ENCODE peak calls at places on chromosomes 13 and 19, in seven cellular contexts. N is A549; G is CD8-positive, alpha-beta T cell; L is IMR-90; D is left lung; A is lower lobe of right lung; F is upper lobe of right lung. M is an unnamed sample.
A peak's percentile ranks its signal among the peaks of the same experiment; 100 is the strongest.

GRCh38 chr13:63351081-63351480 is 1935.4 kb upstream of the PCDH20 start:
- ATAC-seq in N (no peak), D (no peak), G (no peak), L (no peak), A (no peak), F (no peak), M (no peak)

GRCh38 chr19:17554968-17555479 is 425 bp upstream of the COLGALT1 start:
- ATAC-seq in G (no peak), A (no peak), D (no peak), L (no peak), F (no peak), N (no peak), M (no peak)

GRCh38 chr13:22061806-22062391 is 391.0 kb downstream of the FGF9 start:
- ATAC-seq in A (no peak), D (no peak), L (no peak), G (peak; percentile 53), F (no peak), N (no peak), M (no peak)

GRCh38 chr19:50222691-50223438 is 19.4 kb downstream of the MYH14 start:
- ATAC-seq in D (peak; percentile 30), L (no peak), N (no peak), G (no peak), F (peak; percentile 34), A (peak; percentile 24), M (no peak)

GRCh38 chr19:3708207-3708931 is at the start of gene TJP3:
- ATAC-seq in G (no peak), L (no peak), F (peak; percentile 81), A (peak; percentile 81), D (peak; percentile 80), N (peak; percentile 14), M (no peak)

GRCh38 chr19:11881151-11881800 is 6.3 kb upstream of the ZNF69 start:
- ATAC-seq in A (peak; percentile 89), N (no peak), F (peak; percentile 94), D (peak; percentile 95), L (peak; percentile 87), G (peak; percentile 62), M (no peak)

GRCh38 chr13:36870050-36870692 is 49.9 kb downstream of the SMAD9 start:
- ATAC-seq in F (peak; percentile 39), A (peak; percentile 7), L (no peak), D (peak; percentile 33), N (no peak), G (no peak), M (no peak)

GRCh38 chr13:41411536-41411935 is 45.8 kb upstream of the RGCC start:
- ATAC-seq in L (peak; percentile 98), D (peak; percentile 86), F (peak; percentile 76), A (peak; percentile 72), N (peak; percentile 68), G (no peak), M (no peak)

GRCh38 chr13:48112896-48113525 is 18.1 kb upstream of the MED4 start:
- ATAC-seq in L (peak; percentile 57), G (no peak), N (no peak), D (no peak), F (no peak), A (no peak), M (no peak)

GRCh38 chr19:3638208-3639193 is 11.9 kb upstream of the CACTIN start:
- ATAC-seq in A (no peak), L (no peak), N (no peak), D (no peak), F (no peak), G (no peak), M (no peak)

GRCh38 chr19:18090545-18091216 is 3.9 kb upstream of the IL12RB1 start:
- ATAC-seq in A (no peak), L (peak; percentile 12), G (no peak), F (peak; percentile 15), D (peak; percentile 15), N (no peak), M (no peak)

GRCh38 chr13:60584976-60585375 is 188.0 kb downstream of the TDRD3 start:
- ATAC-seq in G (no peak), D (peak; percentile 52), A (no peak), N (no peak), L (peak; percentile 61), F (no peak), M (peak; percentile 37)

GRCh38 chr13:48746816-48747215 is 93.1 kb downstream of the CYSLTR2 start:
- ATAC-seq in N (no peak), D (no peak), F (no peak), L (no peak), A (no peak), G (no peak), M (no peak)

GRCh38 chr19:3365447-3366103 is 808 bp upstream of the NFIC start:
- ATAC-seq in G (no peak), L (peak; percentile 45), D (peak; percentile 61), A (peak; percentile 56), N (peak; percentile 59), F (peak; percentile 53), M (peak; percentile 74)

GRCh38 chr19:37505958-37506386 is 767 bp upstream of the ZNF793 start:
- ATAC-seq in D (peak; percentile 21), N (no peak), F (peak; percentile 8), A (peak; percentile 39), L (peak; percentile 4), G (no peak), M (peak; percentile 6)

GRCh38 chr19:15173746-15174404 is 26.9 kb downstream of the NOTCH3 start:
- ATAC-seq in D (no peak), F (no peak), L (no peak), G (no peak), N (peak; percentile 30), A (no peak), M (no peak)

DNA sequence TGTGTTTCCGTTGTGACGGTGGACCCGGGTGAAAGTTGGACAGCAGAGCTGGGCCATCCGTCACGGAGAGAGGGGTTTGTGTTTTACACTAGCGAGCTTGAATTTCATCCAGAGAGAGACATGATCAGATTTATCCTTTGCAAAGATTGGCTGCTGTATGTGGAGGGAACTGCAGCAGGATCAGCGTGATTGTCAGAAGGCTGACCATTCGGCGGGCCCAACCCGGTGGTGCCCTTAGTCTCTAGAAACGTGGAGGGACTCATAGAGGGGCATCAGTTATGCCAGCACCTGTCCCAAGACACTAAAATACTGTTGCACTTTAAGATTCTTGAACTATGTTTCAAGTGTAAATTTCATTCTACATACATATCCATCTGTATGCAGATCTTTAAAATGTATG is 6.9 kb downstream of the FAM124A start:
- ATAC-seq in G (no peak), F (no peak), L (no peak), D (no peak), A (no peak), N (no peak), M (no peak)
- H3K4me3 ChIP-seq in G (no peak overlapping the region), F (no peak overlapping the region), L (no peak overlapping the region), D (no peak overlapping the region), A (no peak overlapping the region), N (no peak overlapping the region), M (no peak overlapping the region)

GRCh38 chr19:13053238-13053637 is 49.4 kb downstream of the LYL1 start:
- ATAC-seq in F (no peak), N (no peak), G (no peak), A (no peak), D (no peak), L (no peak), M (no peak)

GRCh38 chr19:13052447-13053232 is 50.0 kb downstream of the LYL1 start:
- ATAC-seq in D (no peak), N (peak; percentile 11), F (no peak), A (no peak), G (no peak), L (no peak), M (no peak)

GRCh38 chr19:13054605-13055212 is 47.9 kb downstream of the LYL1 start:
- ATAC-seq in L (peak; percentile 1), F (no peak), D (peak; percentile 0), A (no peak), N (no peak), G (no peak), M (peak; percentile 26)

GRCh38 chr19:13055213-13056051 is 47.2 kb downstream of the LYL1 start:
- ATAC-seq in G (no peak), L (peak; percentile 59), D (peak; percentile 58), N (no peak), F (peak; percentile 44), A (peak; percentile 64), M (peak; percentile 70)

DNA sequence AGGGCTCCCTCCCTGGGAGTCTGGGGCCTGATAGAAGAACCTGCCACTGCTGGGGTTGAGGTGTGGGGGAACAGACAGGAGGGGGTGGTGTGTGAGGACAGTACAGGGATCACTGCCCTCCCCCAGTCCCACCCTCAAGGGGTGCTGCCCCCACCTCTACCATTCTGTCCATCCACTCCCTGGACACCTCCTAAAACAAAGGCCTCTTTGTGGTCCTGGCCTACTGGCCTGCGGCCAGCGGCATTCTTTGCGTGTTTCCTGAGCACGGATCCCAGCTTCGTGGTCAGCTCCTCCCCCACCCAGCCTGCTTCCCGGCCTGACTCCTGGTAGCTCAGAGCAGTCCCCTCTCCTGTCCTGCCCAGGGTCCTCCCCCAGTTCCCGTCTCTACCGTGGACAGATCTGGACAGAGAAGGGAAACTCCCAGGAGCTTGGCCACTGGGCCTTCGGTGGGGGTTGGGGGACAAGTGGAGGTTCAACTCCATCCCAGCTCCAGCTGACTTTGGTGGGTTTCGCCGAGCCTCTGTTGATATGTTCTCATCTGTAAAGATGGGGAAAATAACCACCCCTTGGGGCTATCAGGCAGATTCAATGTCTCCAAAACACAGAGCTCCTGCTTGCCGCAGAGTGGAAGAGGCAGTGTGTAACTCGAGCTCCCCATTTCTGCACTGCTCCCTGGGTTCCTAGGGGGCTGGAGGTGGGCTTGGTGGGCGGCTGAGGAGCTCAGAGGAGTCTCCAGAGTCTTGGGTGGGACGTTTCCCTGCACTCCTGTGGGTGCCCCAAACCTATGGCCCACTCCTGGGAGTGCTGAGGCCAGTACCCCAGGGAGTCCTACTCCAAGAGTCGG is 48.7 kb downstream of the LYL1 start:
- ATAC-seq in G (no peak), L (peak; percentile 65), A (peak; percentile 30), N (peak; percentile 58), F (peak; percentile 47), D (peak; percentile 27), M (peak; percentile 69)
- H3K4me1 ChIP-seq in G (peaks cover 7% of the 10 kb centered on the region), L (peaks cover 72% of the 10 kb centered on the region), A (peaks cover 89% of the 10 kb centered on the region), N (peaks cover 36% of the 10 kb centered on the region), F (peaks cover 90% of the 10 kb centered on the region), D (peaks cover 82% of the 10 kb centered on the region), M (peaks cover 100% of the 10 kb centered on the region)

GRCh38 chr19:47595937-47596336 is 13.0 kb upstream of the BICRA start:
- ATAC-seq in G (no peak), N (no peak), A (no peak), D (no peak), F (no peak), L (no peak), M (no peak)

GRCh38 chr19:47593860-47594259 is 15.1 kb upstream of the BICRA start:
- ATAC-seq in N (no peak), F (no peak), G (no peak), A (no peak), D (no peak), L (no peak), M (no peak)

GRCh38 chr19:47600246-47601179 is 8.4 kb upstream of the BICRA start:
- ATAC-seq in G (peak; percentile 97), F (peak; percentile 99), D (peak; percentile 98), N (peak; percentile 93), A (peak; percentile 98), L (peak; percentile 95), M (peak; percentile 97)

GRCh38 chr19:47601180-47601904 is 7.6 kb upstream of the BICRA start:
- ATAC-seq in N (no peak), G (no peak), A (no peak), D (no peak), L (no peak), F (no peak), M (no peak)

GRCh38 chr19:47598407-47599349 is 10.3 kb upstream of the BICRA start:
- ATAC-seq in A (peak; percentile 57), L (peak; percentile 71), F (peak; percentile 29), N (peak; percentile 64), G (no peak), D (peak; percentile 42), M (peak; percentile 62)
- H3K4me3 ChIP-seq in A (peak overlapping the region; percentile 63), L (peak overlapping the region; percentile 52), F (peak overlapping the region; percentile 69), N (peak overlapping the region; percentile 43), G (no peak overlapping the region), D (peak overlapping the region; percentile 10), M (peak overlapping the region; percentile 63)

GRCh38 chr13:99261040-99261439 is 2.9 kb upstream of the GPR18 start:
- ATAC-seq in G (no peak), N (no peak), A (no peak), D (no peak), F (no peak), L (no peak), M (no peak)
- H3K4me1 ChIP-seq in G (peaks cover 63% of the 10 kb centered on the region), N (no peaks in the 10 kb centered on the region), A (no peaks in the 10 kb centered on the region), D (peaks cover 38% of the 10 kb centered on the region), F (no peaks in the 10 kb centered on the region), L (peaks cover 4% of the 10 kb centered on the region), M (no peaks in the 10 kb centered on the region)